ENCODE peak calls at places on chromosomes 6 and 20, in six cellular contexts. One of them, this sample, is unnamed.

GRCh38 chr6:77466055-77467028 is 3.1 kb upstream of the HTR1B start:
- DNase-seq in CD4-positive, alpha-beta T cell: no peak
- DNase-seq in right atrium auricular region: no peak
- DNase-seq in epithelial cell of esophagus: peak; percentile 75
- DNase-seq in cardiac muscle cell: peak; percentile 82
- DNase-seq in ELF-1: peak; percentile 73
- DNase-seq in this sample: peak; percentile 46

GRCh38 chr6:1724616-1725015 is 114.9 kb downstream of the FOXC1 start:
- DNase-seq in CD4-positive, alpha-beta T cell: no peak
- DNase-seq in right atrium auricular region: no peak
- DNase-seq in epithelial cell of esophagus: peak; percentile 71
- DNase-seq in cardiac muscle cell: no peak
- DNase-seq in ELF-1: peak; percentile 79
- DNase-seq in this sample: peak; percentile 51

GRCh38 chr6:145070791-145071190 is 664.5 kb downstream of the EPM2A start:
- DNase-seq in CD4-positive, alpha-beta T cell: no peak
- DNase-seq in right atrium auricular region: no peak
- DNase-seq in epithelial cell of esophagus: peak; percentile 45
- DNase-seq in cardiac muscle cell: no peak
- DNase-seq in ELF-1: no peak
- DNase-seq in this sample: no peak

GRCh38 chr6:31776961-31777666 is at the start of gene VWA7:
- DNase-seq in CD4-positive, alpha-beta T cell: peak; percentile 61
- DNase-seq in right atrium auricular region: no peak
- DNase-seq in epithelial cell of esophagus: peak; percentile 88
- DNase-seq in cardiac muscle cell: peak; percentile 88
- DNase-seq in ELF-1: peak; percentile 56
- DNase-seq in this sample: peak; percentile 57

GRCh38 chr20:49570828-49571552 is 3.1 kb upstream of the PTGIS start:
- DNase-seq in CD4-positive, alpha-beta T cell: no peak
- DNase-seq in right atrium auricular region: peak; percentile 57
- DNase-seq in epithelial cell of esophagus: no peak
- DNase-seq in cardiac muscle cell: peak; percentile 80
- DNase-seq in ELF-1: no peak
- DNase-seq in this sample: no peak

GRCh38 chr20:22630698-22631097 is 46.3 kb upstream of the FOXA2 start:
- DNase-seq in CD4-positive, alpha-beta T cell: no peak
- DNase-seq in right atrium auricular region: no peak
- DNase-seq in epithelial cell of esophagus: no peak
- DNase-seq in cardiac muscle cell: no peak
- DNase-seq in ELF-1: no peak
- DNase-seq in this sample: no peak

GRCh38 chr6:112480551-112480950 is 133.4 kb downstream of the RFPL4B start:
- DNase-seq in CD4-positive, alpha-beta T cell: no peak
- DNase-seq in right atrium auricular region: no peak
- DNase-seq in epithelial cell of esophagus: peak; percentile 75
- DNase-seq in cardiac muscle cell: peak; percentile 32
- DNase-seq in ELF-1: no peak
- DNase-seq in this sample: no peak

GRCh38 chr6:170106906-170107525 is 183.9 kb downstream of the DLL1 start:
- DNase-seq in CD4-positive, alpha-beta T cell: no peak
- DNase-seq in right atrium auricular region: peak; percentile 43
- DNase-seq in epithelial cell of esophagus: no peak
- DNase-seq in cardiac muscle cell: no peak
- DNase-seq in ELF-1: peak; percentile 2
- DNase-seq in this sample: peak; percentile 6

GRCh38 chr20:23242104-23242503 is 108.5 kb upstream of the NXT1 start:
- DNase-seq in CD4-positive, alpha-beta T cell: no peak
- DNase-seq in right atrium auricular region: peak; percentile 34
- DNase-seq in epithelial cell of esophagus: no peak
- DNase-seq in cardiac muscle cell: no peak
- DNase-seq in ELF-1: no peak
- DNase-seq in this sample: no peak

GRCh38 chr6:105994522-105995402 is 91.4 kb upstream of the PRDM1 start:
- DNase-seq in CD4-positive, alpha-beta T cell: peak; percentile 48
- DNase-seq in right atrium auricular region: peak; percentile 68
- DNase-seq in epithelial cell of esophagus: peak; percentile 82
- DNase-seq in cardiac muscle cell: peak; percentile 59
- DNase-seq in ELF-1: peak; percentile 81
- DNase-seq in this sample: peak; percentile 59

GRCh38 chr6:76681781-76682180 is 609.3 kb upstream of the IMPG1 start:
- DNase-seq in CD4-positive, alpha-beta T cell: no peak
- DNase-seq in right atrium auricular region: no peak
- DNase-seq in epithelial cell of esophagus: peak; percentile 8
- DNase-seq in cardiac muscle cell: peak; percentile 77
- DNase-seq in ELF-1: no peak
- DNase-seq in this sample: no peak

This sample was measured in adrenal gland.